ENCODE peak calls at places on chromosome 16, in four cellular contexts. U is CD4-positive, alpha-beta T cell; H is cardiac fibroblast; N is psoas muscle. K is an unnamed sample.
A peak's percentile ranks its signal among the peaks of the same experiment; 100 is the strongest.

GRCh38 chr16:66298571-66299120 is 67.8 kb upstream of the CDH5 start:
- DNase-seq in H (no peak), U (no peak), N (no peak), K (no peak)

GRCh38 chr16:29708917-29709600 is 30.1 kb downstream of the QPRT start:
- DNase-seq in U (no peak), N (no peak), H (no peak), K (no peak)

GRCh38 chr16:56753410-56753809 is 23.5 kb downstream of the NUP93 start:
- DNase-seq in N (no peak), H (peak; percentile 67), U (no peak), K (no peak)

GRCh38 chr16:68365167-68365817 is 54.5 kb downstream of the PRMT7 start:
- DNase-seq in N (no peak), U (no peak), H (no peak), K (no peak)

GRCh38 chr16:75029854-75030253 is 31.0 kb downstream of the ZNRF1 start:
- DNase-seq in U (no peak), N (no peak), H (peak; percentile 81), K (no peak)

GRCh38 chr16:56988948-56989945 is at the start of gene NLRC5:
- DNase-seq in U (peak; percentile 89), N (peak; percentile 88), H (peak; percentile 81), K (peak; percentile 89)

GRCh38 chr16:71931599-71931998 is 36.3 kb downstream of the IST1 start:
- DNase-seq in H (no peak), N (no peak), U (no peak), K (no peak)

GRCh38 chr16:48318630-48319029 is 66.6 kb downstream of the SIAH1 start:
- DNase-seq in U (peak; percentile 46), H (peak; percentile 65), N (no peak), K (no peak)

GRCh38 chr16:51150159-51150893 is 744 bp downstream of the SALL1 start:
- DNase-seq in U (no peak), N (no peak), H (no peak), K (no peak)

GRCh38 chr16:30369091-30369937 is 980 bp downstream of the TBC1D10B start:
- DNase-seq in H (peak; percentile 23), U (no peak), N (peak; percentile 68), K (no peak)

GRCh38 chr16:24853830-24854229 is 8.1 kb downstream of the SLC5A11 start:
- DNase-seq in U (no peak), H (peak; percentile 59), N (no peak), K (no peak)

GRCh38 chr16:28181557-28181914 is 30.2 kb downstream of the XPO6 start:
- DNase-seq in H (peak; percentile 92), U (no peak), N (no peak), K (no peak)

GRCh38 chr16:86044881-86045600 is 146.1 kb downstream of the IRF8 start:
- DNase-seq in H (no peak), N (no peak), U (peak; percentile 60), K (no peak)

GRCh38 chr16:86046026-86046713 is 147.2 kb downstream of the IRF8 start:
- DNase-seq in U (no peak), H (no peak), N (no peak), K (no peak)

GRCh38 chr16:86046901-86047300 is 147.9 kb downstream of the IRF8 start:
- DNase-seq in U (no peak), N (no peak), H (no peak), K (no peak)

GRCh38 chr16:86044241-86044671 is 145.3 kb downstream of the IRF8 start:
- DNase-seq in N (no peak), H (peak; percentile 24), U (peak; percentile 23), K (peak; percentile 74)

GRCh38 chr16:86045601-86045971 is 146.6 kb downstream of the IRF8 start:
- DNase-seq in H (no peak), U (no peak), N (no peak), K (no peak)
- TF ChIP-seq CTCF in H (no peak), U (no peak), N (no peak), K (no peak)

DNA sequence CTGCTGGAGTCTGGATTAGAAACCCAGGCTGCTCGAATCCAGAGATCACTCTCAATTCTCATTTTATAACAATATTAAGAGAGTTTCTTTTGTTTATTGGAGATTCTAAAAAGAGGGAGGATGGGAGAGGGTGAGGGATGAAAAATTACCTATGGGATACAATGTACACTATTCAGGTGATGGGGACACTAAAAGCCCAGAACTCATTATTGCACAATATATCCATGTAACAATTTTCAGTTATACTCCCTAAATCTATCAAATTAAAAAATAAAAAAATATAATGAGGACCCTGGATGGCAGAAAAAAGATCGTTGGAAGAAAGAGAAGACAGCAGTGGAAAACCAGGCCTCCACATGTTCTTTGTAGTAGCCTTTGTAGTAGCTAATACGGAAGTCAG is 100.8 kb downstream of the CNTNAP4 start:
- DNase-seq in N (no peak), H (no peak), U (no peak), K (no peak)
- TF ChIP-seq CTCF in N (no peak), H (no peak), U (no peak), K (no peak)

GRCh38 chr16:85553436-85554113 is 59.5 kb upstream of the GSE1 start:
- DNase-seq in H (peak; percentile 57), U (no peak), N (peak; percentile 83), K (peak; percentile 80)
- TF ChIP-seq CTCF in H (no peak), U (no peak), N (peak; percentile 15), K (peak; percentile 43)

GRCh38 chr16:88610080-88610479 is 28.3 kb upstream of the IL17C start:
- DNase-seq in N (no peak), H (no peak), U (no peak), K (no peak)
- TF ChIP-seq CTCF in N (no peak), H (peak; percentile 13), U (no peak), K (no peak)

K was measured in GM10248.